ENCODE peak calls at places on chromosomes 13 and 19, in ten cellular contexts. A is stimulated activated naive CD8-positive, alpha-beta T cell treated with anti-CD3 and anti-CD28 coated beads, Interleukin-15, amount 100 ng/mL, for 72 hours; O is NCI-H1092 treated with DMSO at 0.1 percent for 48 hours; V is WTC11; L is M059J; E is A172; Q is stimulated activated CD8-positive, alpha-beta memory T cell treated with anti-CD3 and anti-CD28 coated beads, Interleukin-12 subunit alpha, Interleukin-12 subunit beta, amount 100 ng/mL, for 4 hours; X is RWPE1; C is astrocyte of the spinal cord; G is AG09309. D is an unnamed sample.

GRCh38 chr19:28727133-28727834 is 485.7 kb downstream of the UQCRFS1 start:
- DNase-seq in G (no peak), O (no peak), E (no peak), X (peak), V (peak), L (no peak), A (no peak), Q (peak), C (no peak), D (no peak)

GRCh38 chr13:113049521-113049941 is 56.1 kb upstream of the F7 start:
- DNase-seq in V (no peak), O (no peak), C (no peak), E (no peak), X (no peak), G (no peak), A (no peak), L (no peak), Q (no peak), D (peak)

GRCh38 chr19:28505134-28505533 is 707.8 kb downstream of the UQCRFS1 start:
- DNase-seq in O (no peak), V (no peak), L (no peak), G (no peak), A (no peak), E (no peak), X (no peak), C (no peak), Q (no peak), D (no peak)

GRCh38 chr19:22797040-22797439 is 13.1 kb upstream of the ZNF99 start:
- DNase-seq in E (no peak), L (no peak), Q (no peak), V (no peak), A (no peak), C (no peak), G (no peak), O (no peak), X (no peak), D (no peak)

GRCh38 chr19:4233282-4233853 is 4.0 kb downstream of the EBI3 start:
- DNase-seq in X (no peak), V (peak), Q (peak), A (peak), L (peak), E (peak), G (no peak), C (no peak), O (peak), D (no peak)

GRCh38 chr19:1567116-1567847 is 843 bp downstream of the MEX3D start:
- DNase-seq in X (peak), A (peak), V (no peak), E (no peak), G (no peak), C (peak), L (peak), Q (no peak), O (no peak), D (no peak)

GRCh38 chr13:87172166-87172825 is 498.9 kb upstream of the SLITRK5 start:
- DNase-seq in O (no peak), L (no peak), C (no peak), G (no peak), X (no peak), Q (no peak), V (no peak), A (no peak), E (no peak), D (no peak)

GRCh38 chr19:5623397-5624153 is 692 bp downstream of the SAFB start:
- DNase-seq in E (no peak), G (no peak), Q (peak), O (no peak), A (no peak), V (no peak), C (no peak), X (no peak), L (peak), D (no peak)